ENCODE peak calls at places on chromosomes 2 and 18, in eight cellular contexts. S, B, T, N, W, A, R and I are unnamed samples.
A peak's percentile ranks its signal among the peaks of the same experiment; 100 is the strongest.

GRCh38 chr2:240913810-240914644 is 7.9 kb downstream of the CROCC2 start:
- DNase-seq in S (peak; percentile 87), B (peak; percentile 78), T (peak; percentile 86), N (peak; percentile 82), W (peak; percentile 72), A (peak; percentile 54), R (peak; percentile 55), I (peak; percentile 85)

GRCh38 chr2:1717129-1717528 is 27.2 kb downstream of the PXDN start:
- DNase-seq in S (no peak), B (peak; percentile 82), T (no peak), N (peak; percentile 61), W (peak; percentile 16), A (no peak), R (no peak), I (no peak)

GRCh38 chr2:159891917-159892691 is 94.1 kb upstream of the CD302 start:
- DNase-seq in S (no peak), B (peak; percentile 36), T (peak; percentile 26), N (no peak), W (peak; percentile 84), A (no peak), R (peak; percentile 78), I (no peak)

GRCh38 chr18:41818381-41819355 is 136.4 kb upstream of the PIK3C3 start:
- DNase-seq in S (no peak), B (no peak), T (no peak), N (no peak), W (no peak), A (no peak), R (no peak), I (no peak)

GRCh38 chr18:78754311-78755043 is 225.1 kb upstream of the SALL3 start:
- DNase-seq in S (no peak), B (no peak), T (no peak), N (no peak), W (no peak), A (no peak), R (no peak), I (no peak)

GRCh38 chr18:59957957-59958356 is 58.2 kb downstream of the PMAIP1 start:
- DNase-seq in S (no peak), B (peak; percentile 52), T (peak; percentile 66), N (no peak), W (peak; percentile 46), A (peak; percentile 92), R (peak; percentile 83), I (peak; percentile 77)

GRCh38 chr2:223052710-223053261 is 796 bp downstream of the KCNE4 start:
- DNase-seq in S (no peak), B (no peak), T (no peak), N (no peak), W (no peak), A (no peak), R (no peak), I (no peak)

GRCh38 chr18:9701604-9702324 is 6.3 kb upstream of the RAB31 start:
- DNase-seq in S (no peak), B (no peak), T (no peak), N (no peak), W (no peak), A (peak; percentile 43), R (no peak), I (no peak)

GRCh38 chr2:172087780-172088244 is 2.5 kb downstream of the DLX1 start:
- DNase-seq in S (peak; percentile 64), B (no peak), T (no peak), N (peak; percentile 66), W (peak; percentile 63), A (no peak), R (no peak), I (no peak)

GRCh38 chr2:190407246-190407661 is 901 bp upstream of the MFSD6 start:
- DNase-seq in S (peak; percentile 33), B (no peak), T (no peak), N (peak; percentile 52), W (no peak), A (peak; percentile 7), R (no peak), I (no peak)

GRCh38 chr2:208134928-208135586 is 5.4 kb upstream of the CRYGC start:
- DNase-seq in S (no peak), B (no peak), T (no peak), N (peak; percentile 16), W (no peak), A (no peak), R (no peak), I (no peak)

GRCh38 chr2:54845514-54845913 is 122.1 kb downstream of the EML6 start:
- DNase-seq in S (no peak), B (no peak), T (peak; percentile 52), N (no peak), W (peak; percentile 38), A (no peak), R (peak; percentile 65), I (no peak)

GRCh38 chr2:11876436-11876835 is 130.0 kb downstream of the LPIN1 start:
- DNase-seq in S (no peak), B (no peak), T (no peak), N (no peak), W (no peak), A (no peak), R (no peak), I (no peak)

GRCh38 chr2:75602724-75603342 is 42.1 kb upstream of the EVA1A start:
- DNase-seq in S (no peak), B (no peak), T (peak; percentile 73), N (no peak), W (peak; percentile 95), A (no peak), R (peak; percentile 88), I (no peak)

GRCh38 chr18:63762518-63762917 is 12.7 kb upstream of the SERPINB7 start:
- DNase-seq in S (no peak), B (no peak), T (peak; percentile 79), N (no peak), W (peak; percentile 89), A (no peak), R (peak; percentile 89), I (no peak)

GRCh38 chr18:44548291-44549221 is 132.1 kb upstream of the SETBP1 start:
- DNase-seq in S (no peak), B (peak; percentile 9), T (peak; percentile 41), N (no peak), W (peak; percentile 56), A (no peak), R (no peak), I (no peak)

DNA sequence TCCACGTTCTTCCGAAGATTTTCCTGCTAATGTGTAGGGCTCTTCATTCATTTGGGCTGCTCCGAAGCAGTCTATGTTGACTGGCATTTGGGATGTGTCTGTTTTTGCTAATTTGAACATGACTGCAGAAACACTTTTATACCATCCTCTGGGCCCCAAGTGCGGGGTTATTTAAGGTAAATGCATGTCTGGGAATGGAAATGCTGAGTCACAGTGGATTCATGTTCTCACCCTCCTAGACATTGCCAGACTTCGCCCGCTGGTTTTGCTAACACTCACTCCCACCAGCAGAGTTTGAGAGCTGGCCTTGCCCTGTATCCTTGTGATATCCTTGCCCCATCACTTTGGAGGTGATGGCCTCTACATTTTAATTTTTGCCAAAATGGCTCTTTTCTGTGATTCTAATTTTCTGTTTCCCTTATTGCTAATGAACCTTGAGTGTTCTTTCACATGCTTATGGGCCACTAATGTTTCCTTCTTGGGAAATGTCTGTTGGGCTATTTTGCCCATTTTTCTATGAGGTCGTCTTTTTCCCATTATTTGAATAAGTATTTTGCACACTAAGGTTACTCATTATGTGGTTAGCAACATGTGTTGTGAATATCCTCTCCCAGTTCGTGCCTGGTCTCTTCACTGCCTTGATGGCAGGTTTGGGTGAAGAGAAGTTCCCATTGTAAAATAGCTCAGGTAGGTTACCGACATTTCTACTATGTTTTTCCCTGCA is 204.1 kb downstream of the GLI2 start:
- DNase-seq in S (no peak), B (no peak), T (peak; percentile 89), N (no peak), W (peak; percentile 96), A (peak; percentile 65), R (peak; percentile 95), I (peak; percentile 36)
- H3K4me1 ChIP-seq in S (no peaks in the 10 kb centered on the region), B (no peaks in the 10 kb centered on the region), T (peaks cover 38% of the 10 kb centered on the region), N (peaks cover 4% of the 10 kb centered on the region), W (peaks cover 58% of the 10 kb centered on the region), A (peaks cover 39% of the 10 kb centered on the region), R (peaks cover 62% of the 10 kb centered on the region), I (no peaks in the 10 kb centered on the region)

DNA sequence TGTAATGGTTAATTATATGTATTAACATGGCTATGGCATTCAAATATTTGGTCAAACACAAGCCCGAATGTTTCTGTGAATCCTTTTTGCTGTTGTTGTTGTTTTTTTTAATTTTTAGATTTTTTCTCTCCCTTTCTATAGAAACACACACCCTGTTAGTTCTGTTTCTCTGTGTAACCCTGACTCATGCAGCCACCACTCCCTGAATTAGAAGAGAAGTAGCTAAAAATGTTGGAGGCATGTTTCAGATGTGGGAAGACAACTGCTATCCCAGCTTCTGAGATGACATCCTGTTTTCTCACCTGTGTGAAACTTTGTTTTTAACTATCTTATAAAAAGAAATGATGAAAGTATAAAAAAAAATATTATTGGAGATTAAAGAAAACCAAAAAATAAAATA is 219.6 kb upstream of the RGPD4 start:
- DNase-seq in S (no peak), B (no peak), T (no peak), N (no peak), W (peak; percentile 40), A (no peak), R (no peak), I (no peak)
- H4K20me1 ChIP-seq in S (no peaks in the 10 kb centered on the region), B (no peaks in the 10 kb centered on the region), T (no peaks in the 10 kb centered on the region), N (no peaks in the 10 kb centered on the region), W (no peaks in the 10 kb centered on the region), A (no peaks in the 10 kb centered on the region), R (no peaks in the 10 kb centered on the region), I (no peaks in the 10 kb centered on the region)

GRCh38 chr2:31265234-31265633 is 31.3 kb downstream of the EHD3 start:
- DNase-seq in S (no peak), B (no peak), T (no peak), N (no peak), W (no peak), A (no peak), R (no peak), I (no peak)
- H3K9ac ChIP-seq in S (no peak overlapping the region), B (no peak overlapping the region), T (no peak overlapping the region), N (no peak overlapping the region), W (no peak overlapping the region), A (no peak overlapping the region), R (no peak overlapping the region), I (no peak overlapping the region)

GRCh38 chr2:23568257-23569190 is 183.5 kb downstream of the KLHL29 start:
- DNase-seq in S (no peak), B (no peak), T (no peak), N (no peak), W (peak; percentile 30), A (no peak), R (no peak), I (no peak)

GRCh38 chr2:23565814-23566213 is 180.8 kb downstream of the KLHL29 start:
- DNase-seq in S (no peak), B (no peak), T (no peak), N (no peak), W (peak; percentile 46), A (no peak), R (no peak), I (no peak)

GRCh38 chr2:23566236-23567142 is 181.5 kb downstream of the KLHL29 start:
- DNase-seq in S (peak; percentile 67), B (peak; percentile 30), T (no peak), N (peak; percentile 55), W (peak; percentile 69), A (peak; percentile 37), R (peak; percentile 32), I (peak; percentile 75)

GRCh38 chr2:23565374-23565773 is 180.4 kb downstream of the KLHL29 start:
- DNase-seq in S (no peak), B (no peak), T (no peak), N (no peak), W (no peak), A (no peak), R (no peak), I (no peak)

DNA sequence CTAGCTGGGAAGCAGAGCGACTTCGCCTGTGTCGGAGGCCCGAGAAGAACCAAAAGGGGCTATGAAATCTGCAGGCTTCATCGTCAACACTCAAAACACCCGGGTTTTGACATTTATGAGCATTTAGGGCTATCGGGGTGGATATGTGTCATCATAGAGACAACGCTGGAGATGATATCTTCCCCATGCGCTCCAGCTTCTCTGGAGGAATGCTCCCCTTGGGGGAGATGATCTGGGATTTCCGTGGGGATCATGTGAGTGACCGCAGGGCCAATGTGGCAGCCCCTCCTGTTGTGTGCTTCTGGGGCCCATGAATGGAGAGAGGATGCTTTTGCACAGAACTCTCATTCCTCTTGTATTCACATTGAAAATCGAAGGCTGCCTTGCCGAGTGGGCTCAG is 182.4 kb downstream of the KLHL29 start:
- DNase-seq in S (no peak), B (no peak), T (no peak), N (no peak), W (no peak), A (no peak), R (no peak), I (no peak)
- H3K4me1 ChIP-seq in S (peaks cover 9% of the 10 kb centered on the region), B (no peaks in the 10 kb centered on the region), T (peaks cover 18% of the 10 kb centered on the region), N (peaks cover 8% of the 10 kb centered on the region), W (peaks cover 14% of the 10 kb centered on the region), A (no peaks in the 10 kb centered on the region), R (peaks cover 20% of the 10 kb centered on the region), I (no peaks in the 10 kb centered on the region)